ENCODE peak calls at places on chromosomes 2 and 18, in four cellular contexts. One of them, this sample, is unnamed.

GRCh38 chr2:192195548-192196418 is 1.1 kb upstream of the TMEFF2 start:
- DNase-seq in GM12891: no peak
- DNase-seq in spleen: peak; percentile 72
- DNase-seq in prostate gland: no peak
- DNase-seq in this sample: peak; percentile 79

GRCh38 chr18:79856119-79857080 is 58.7 kb downstream of the KCNG2 start:
- DNase-seq in GM12891: peak; percentile 65
- DNase-seq in spleen: peak; percentile 75
- DNase-seq in prostate gland: no peak
- DNase-seq in this sample: peak; percentile 79

GRCh38 chr2:172200495-172201085 is 97.9 kb upstream of the DLX2 start:
- DNase-seq in GM12891: no peak
- DNase-seq in spleen: no peak
- DNase-seq in prostate gland: no peak
- DNase-seq in this sample: no peak

GRCh38 chr2:161391737-161392506 is 24.2 kb upstream of the TBR1 start:
- DNase-seq in GM12891: no peak
- DNase-seq in spleen: no peak
- DNase-seq in prostate gland: no peak
- DNase-seq in this sample: no peak

GRCh38 chr2:204272913-204273312 is 272.4 kb upstream of the PARD3B start:
- DNase-seq in GM12891: no peak
- DNase-seq in spleen: no peak
- DNase-seq in prostate gland: no peak
- DNase-seq in this sample: no peak

GRCh38 chr2:232230557-232230956 is 148.0 kb upstream of the ALPP start:
- DNase-seq in GM12891: no peak
- DNase-seq in spleen: no peak
- DNase-seq in prostate gland: no peak
- DNase-seq in this sample: no peak

GRCh38 chr2:85523906-85524566 is 14.9 kb upstream of the MAT2A start:
- DNase-seq in GM12891: no peak
- DNase-seq in spleen: peak; percentile 16
- DNase-seq in prostate gland: no peak
- DNase-seq in this sample: peak; percentile 9

GRCh38 chr18:12287684-12288405 is 20.2 kb upstream of the TUBB6 start:
- DNase-seq in GM12891: no peak
- DNase-seq in spleen: peak; percentile 63
- DNase-seq in prostate gland: peak; percentile 47
- DNase-seq in this sample: peak; percentile 84

GRCh38 chr2:7096726-7097352 is 179.6 kb downstream of the RNF144A start:
- DNase-seq in GM12891: no peak
- DNase-seq in spleen: no peak
- DNase-seq in prostate gland: no peak
- DNase-seq in this sample: no peak

GRCh38 chr2:240403358-240404104 is 31.9 kb upstream of the GPC1 start:
- DNase-seq in GM12891: no peak
- DNase-seq in spleen: no peak
- DNase-seq in prostate gland: no peak
- DNase-seq in this sample: peak; percentile 55

GRCh38 chr2:71045841-71046495 is 22.5 kb upstream of the NAGK start:
- DNase-seq in GM12891: no peak
- DNase-seq in spleen: no peak
- DNase-seq in prostate gland: no peak
- DNase-seq in this sample: no peak

GRCh38 chr2:26344581-26345283 is 1.2 kb upstream of the SELENOI start:
- DNase-seq in GM12891: no peak
- DNase-seq in spleen: no peak
- DNase-seq in prostate gland: peak; percentile 11
- DNase-seq in this sample: no peak

GRCh38 chr18:46623541-46623940 is 33.5 kb downstream of the LOXHD1 start:
- DNase-seq in GM12891: no peak
- DNase-seq in spleen: peak; percentile 88
- DNase-seq in prostate gland: no peak
- DNase-seq in this sample: no peak

GRCh38 chr2:237772513-237772912 is 26.1 kb upstream of the RBM44 start:
- DNase-seq in GM12891: no peak
- DNase-seq in spleen: no peak
- DNase-seq in prostate gland: no peak
- DNase-seq in this sample: no peak

GRCh38 chr2:106030287-106031268 is 163.5 kb downstream of the UXS1 start:
- DNase-seq in GM12891: no peak
- DNase-seq in spleen: no peak
- DNase-seq in prostate gland: peak; percentile 67
- DNase-seq in this sample: no peak

GRCh38 chr18:49907346-49907929 is 94.1 kb upstream of the ACAA2 start:
- DNase-seq in GM12891: no peak
- DNase-seq in spleen: no peak
- DNase-seq in prostate gland: no peak
- DNase-seq in this sample: no peak

GRCh38 chr2:217755027-217755756 is 247.6 kb downstream of the TNS1 start:
- DNase-seq in GM12891: no peak
- DNase-seq in spleen: no peak
- DNase-seq in prostate gland: no peak
- DNase-seq in this sample: no peak

GRCh38 chr2:36492216-36492945 is 105.6 kb downstream of the FEZ2 start:
- DNase-seq in GM12891: no peak
- DNase-seq in spleen: no peak
- DNase-seq in prostate gland: no peak
- DNase-seq in this sample: no peak

GRCh38 chr2:204321910-204322765 is 223.1 kb upstream of the PARD3B start:
- DNase-seq in GM12891: no peak
- DNase-seq in spleen: no peak
- DNase-seq in prostate gland: peak; percentile 19
- DNase-seq in this sample: no peak

GRCh38 chr2:64186698-64187605 is 42.7 kb upstream of the PELI1 start:
- DNase-seq in GM12891: no peak
- DNase-seq in spleen: no peak
- DNase-seq in prostate gland: no peak
- DNase-seq in this sample: no peak

GRCh38 chr2:219578811-219579210 is 6.7 kb downstream of the INHA start:
- DNase-seq in GM12891: no peak
- DNase-seq in spleen: no peak
- DNase-seq in prostate gland: no peak
- DNase-seq in this sample: no peak

GRCh38 chr18:12231040-12231882 is 22.9 kb upstream of the CIDEA start:
- DNase-seq in GM12891: no peak
- DNase-seq in spleen: no peak
- DNase-seq in prostate gland: no peak
- DNase-seq in this sample: no peak

GRCh38 chr18:52311331-52311730 is 28.7 kb upstream of the DCC start:
- DNase-seq in GM12891: no peak
- DNase-seq in spleen: no peak
- DNase-seq in prostate gland: no peak
- DNase-seq in this sample: no peak

GRCh38 chr2:166090900-166091299 is 36.9 kb downstream of the SCN1A start:
- DNase-seq in GM12891: no peak
- DNase-seq in spleen: no peak
- DNase-seq in prostate gland: no peak
- DNase-seq in this sample: no peak

GRCh38 chr2:142217804-142218203 is 87.0 kb upstream of the LRP1B start:
- DNase-seq in GM12891: no peak
- DNase-seq in spleen: no peak
- DNase-seq in prostate gland: no peak
- DNase-seq in this sample: no peak

GRCh38 chr2:118437501-118437900 is 349.2 kb downstream of the INSIG2 start:
- DNase-seq in GM12891: no peak
- DNase-seq in spleen: no peak
- DNase-seq in prostate gland: no peak
- DNase-seq in this sample: no peak

GRCh38 chr2:26300234-26300641 is 45.7 kb upstream of the SELENOI start:
- DNase-seq in GM12891: no peak
- DNase-seq in spleen: no peak
- DNase-seq in prostate gland: peak; percentile 73
- DNase-seq in this sample: no peak

GRCh38 chr2:188785515-188785914 is 188.7 kb upstream of the COL3A1 start:
- DNase-seq in GM12891: no peak
- DNase-seq in spleen: no peak
- DNase-seq in prostate gland: no peak
- DNase-seq in this sample: no peak

GRCh38 chr2:188787661-188788044 is 186.5 kb upstream of the COL3A1 start:
- DNase-seq in GM12891: no peak
- DNase-seq in spleen: no peak
- DNase-seq in prostate gland: no peak
- DNase-seq in this sample: no peak

GRCh38 chr2:188786368-188786781 is 187.8 kb upstream of the COL3A1 start:
- DNase-seq in GM12891: no peak
- DNase-seq in spleen: no peak
- DNase-seq in prostate gland: no peak
- DNase-seq in this sample: no peak

GRCh38 chr2:188788621-188789020 is 185.6 kb upstream of the COL3A1 start:
- DNase-seq in GM12891: no peak
- DNase-seq in spleen: no peak
- DNase-seq in prostate gland: peak; percentile 9
- DNase-seq in this sample: no peak

DNA sequence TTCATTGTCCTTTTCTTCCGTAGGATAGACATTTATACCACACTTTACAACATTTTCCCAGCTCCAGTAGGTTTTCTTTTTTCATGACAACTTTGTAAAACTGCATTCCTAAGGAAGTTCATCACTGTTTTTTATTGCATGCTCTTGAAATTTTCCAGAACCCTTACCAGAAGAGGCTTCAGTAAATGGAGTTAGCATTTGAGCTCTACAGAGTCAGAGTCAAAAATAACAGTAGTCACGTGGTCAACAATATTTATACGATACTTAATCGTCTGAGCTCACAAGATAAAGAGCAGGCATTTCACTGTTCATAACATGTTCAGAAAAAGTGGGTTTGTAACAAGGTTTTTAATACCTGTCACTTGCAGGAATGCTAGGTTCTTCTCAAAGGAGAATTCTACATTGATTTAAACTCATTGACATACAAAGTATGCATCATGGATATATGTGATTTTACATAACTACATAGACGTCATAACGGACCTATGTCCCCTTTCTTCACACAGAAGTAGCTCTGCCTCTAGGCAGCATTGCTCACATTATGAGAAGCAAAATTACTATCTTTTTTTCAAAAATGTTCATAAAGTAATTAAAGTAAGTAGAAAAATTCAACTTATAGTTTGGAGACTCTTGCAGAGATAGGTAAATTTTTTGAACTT is 187.0 kb upstream of the COL3A1 start:
- DNase-seq in GM12891: no peak
- DNase-seq in spleen: no peak
- DNase-seq in prostate gland: no peak
- DNase-seq in this sample: no peak
- TF ChIP-seq POLR2AphosphoS5 in GM12891: no peak
- TF ChIP-seq POLR2AphosphoS5 in spleen: no peak
- TF ChIP-seq POLR2AphosphoS5 in prostate gland: peak; percentile 6
- TF ChIP-seq POLR2AphosphoS5 in this sample: no peak

DNA sequence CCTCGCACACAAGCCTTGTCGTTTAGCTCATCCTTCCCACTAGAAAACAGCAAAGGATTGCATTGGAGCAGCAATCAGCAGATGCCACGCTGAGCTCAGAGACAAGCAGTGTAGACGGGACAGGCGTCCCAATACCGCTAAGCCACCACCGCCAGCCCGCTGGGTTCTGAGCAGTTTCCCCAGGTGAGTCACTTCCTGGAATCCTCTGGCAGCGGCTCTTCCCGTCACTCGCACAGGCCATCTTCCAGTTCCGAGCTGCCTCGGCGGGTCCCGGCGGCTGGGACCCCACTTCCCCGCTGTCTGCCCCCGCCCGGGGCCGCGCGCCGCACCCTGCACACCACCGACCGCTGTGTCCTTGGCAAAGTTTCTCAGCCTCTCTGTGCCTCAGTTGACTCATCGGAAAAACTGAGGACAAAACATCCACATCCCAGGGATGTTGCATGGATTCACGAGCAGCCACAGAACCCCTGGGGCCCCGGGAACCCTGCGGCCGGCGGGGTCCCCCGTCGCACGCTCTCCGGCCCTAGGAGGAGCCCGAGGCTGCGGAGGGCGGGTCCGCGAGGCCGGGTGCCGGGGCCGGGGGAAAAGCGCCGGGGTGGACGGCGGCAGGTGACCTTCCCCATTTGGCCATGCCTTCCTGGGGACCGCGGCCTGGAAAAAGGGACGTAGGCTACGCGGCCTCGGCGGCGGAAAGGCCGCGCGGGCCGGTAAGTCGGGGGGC is 576 bp downstream of the KDSR start:
- DNase-seq in GM12891: peak; percentile 46
- DNase-seq in spleen: peak; percentile 87
- DNase-seq in prostate gland: peak; percentile 70
- DNase-seq in this sample: peak; percentile 86
- TF ChIP-seq POLR2AphosphoS5 in GM12891: no peak
- TF ChIP-seq POLR2AphosphoS5 in spleen: peak; percentile 40
- TF ChIP-seq POLR2AphosphoS5 in prostate gland: peak; percentile 52
- TF ChIP-seq POLR2AphosphoS5 in this sample: no peak

DNA sequence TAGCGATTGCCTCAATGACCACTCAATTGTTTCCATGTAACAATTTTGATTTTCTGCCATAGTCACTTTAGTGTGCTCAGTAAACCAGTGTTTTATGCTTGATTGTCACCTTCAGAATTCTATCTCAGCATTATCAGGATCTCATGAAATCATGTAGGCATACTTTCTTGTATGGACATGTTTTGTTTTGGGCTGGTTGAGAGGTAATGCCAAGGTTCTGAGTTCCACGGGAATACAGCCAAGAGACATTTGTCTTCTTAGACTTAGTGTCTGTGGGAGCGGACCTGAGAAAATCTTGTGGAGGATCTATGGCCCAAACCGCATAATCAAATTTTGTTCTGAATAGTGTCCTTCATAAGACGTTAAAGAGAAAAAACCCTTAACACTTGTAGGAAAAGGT is 10.2 kb downstream of the MSTN start:
- DNase-seq in GM12891: no peak
- DNase-seq in spleen: no peak
- DNase-seq in prostate gland: peak; percentile 12
- DNase-seq in this sample: no peak
- TF ChIP-seq POLR2AphosphoS5 in GM12891: no peak
- TF ChIP-seq POLR2AphosphoS5 in spleen: no peak
- TF ChIP-seq POLR2AphosphoS5 in prostate gland: peak; percentile 31
- TF ChIP-seq POLR2AphosphoS5 in this sample: no peak

DNA sequence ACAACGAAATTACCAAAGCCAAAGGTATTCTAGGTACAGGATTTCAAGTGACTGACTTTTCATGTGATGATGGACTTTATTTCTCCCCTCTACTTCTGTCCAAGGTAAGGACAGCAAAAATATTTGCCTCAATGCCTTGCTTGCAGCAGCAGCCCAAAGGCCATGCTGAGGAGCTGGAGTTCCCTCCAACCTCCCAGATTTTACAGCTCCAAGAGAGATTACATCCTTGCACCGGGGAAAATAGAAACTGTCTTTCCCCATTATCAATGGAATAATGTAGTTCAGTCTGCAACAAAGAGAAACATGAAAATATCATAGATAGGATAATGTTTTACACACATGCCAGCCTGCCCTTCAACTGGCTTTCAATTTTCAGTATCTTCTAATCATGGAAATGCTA is 13.5 kb downstream of the HSPD1 start:
- DNase-seq in GM12891: no peak
- DNase-seq in spleen: no peak
- DNase-seq in prostate gland: no peak
- DNase-seq in this sample: no peak
- TF ChIP-seq POLR2AphosphoS5 in GM12891: no peak
- TF ChIP-seq POLR2AphosphoS5 in spleen: no peak
- TF ChIP-seq POLR2AphosphoS5 in prostate gland: no peak
- TF ChIP-seq POLR2AphosphoS5 in this sample: no peak